ENCODE peak calls at places on chromosomes 6 and 20, in four cellular contexts. E is stimulated activated CD8-positive, alpha-beta memory T cell treated with anti-CD3 and anti-CD28 coated beads, Interleukin-4, amount 100 ng/mL, for 24 hours; Z is aorta; G is activated T-cell treated with anti-CD3 and anti-CD28 coated beads for 1 hour. K is an unnamed sample.

GRCh38 chr20:37335642-37336368 is 10.1 kb upstream of the SRC start:
- DNase-seq in G (no peak), Z (peak), E (no peak), K (no peak)

GRCh38 chr6:145704153-145704781 is 31.1 kb downstream of the EPM2A start:
- DNase-seq in E (no peak), G (no peak), Z (no peak), K (no peak)

GRCh38 chr20:34824861-34825529 is 456 bp downstream of the NCOA6 start:
- DNase-seq in Z (peak), E (peak), G (peak), K (peak)

GRCh38 chr20:22808628-22809027 is 224.3 kb upstream of the FOXA2 start:
- DNase-seq in Z (no peak), G (no peak), E (no peak), K (no peak)

GRCh38 chr20:56460459-56460858 is 8.0 kb upstream of the RTF2 start:
- DNase-seq in G (no peak), Z (no peak), E (no peak), K (no peak)

GRCh38 chr6:138523347-138524210 is 24.3 kb upstream of the NHSL1 start:
- DNase-seq in G (no peak), Z (no peak), E (no peak), K (no peak)

GRCh38 chr6:126312013-126312665 is 27.8 kb upstream of the CENPW start:
- DNase-seq in E (no peak), G (no peak), Z (no peak), K (no peak)

GRCh38 chr6:32402812-32403211 is 4.2 kb downstream of the BTNL2 start:
- DNase-seq in G (no peak), E (no peak), Z (no peak), K (no peak)

GRCh38 chr20:21548390-21549035 is 34.6 kb upstream of the NKX2-2 start:
- DNase-seq in Z (no peak), E (no peak), G (peak), K (no peak)

GRCh38 chr6:35429463-35429862 is 22.7 kb upstream of the FANCE start:
- DNase-seq in Z (no peak), E (no peak), G (no peak), K (no peak)

GRCh38 chr6:25971187-25971811 is 8.7 kb downstream of the TRIM38 start:
- DNase-seq in E (no peak), G (no peak), Z (peak), K (no peak)

GRCh38 chr20:666877-667276 is 8.7 kb downstream of the SCRT2 start:
- DNase-seq in E (no peak), G (no peak), Z (no peak), K (no peak)

GRCh38 chr6:111725446-111726112 is 119.9 kb upstream of the TRAF3IP2 start:
- DNase-seq in G (no peak), Z (peak), E (no peak), K (no peak)

GRCh38 chr20:21105429-21106170 is 558 bp downstream of the LINC00237 start:
- DNase-seq in E (no peak), G (no peak), Z (peak), K (no peak)